ENCODE peak calls at places on chromosomes 12 and 14, in seven cellular contexts. Q is left lung, G is non-pigmented ciliary epithelial cell, O is body of pancreas, P is NCI-H1105 treated with DMSO at 0.1 percent for 48 hours, K is NCI-H524, B is T-helper 2 cell. X is an unnamed sample.

GRCh38 chr14:22850944-22851790 is 14.8 kb downstream of the MMP14 start:
- DNase-seq in Q (peak; percentile 78), G (peak; percentile 81), O (peak; percentile 92), P (no peak), K (no peak), B (no peak), X (no peak)

GRCh38 chr14:53038629-53039028 is 87.8 kb upstream of the FERMT2 start:
- DNase-seq in Q (no peak), G (no peak), O (no peak), P (no peak), K (no peak), B (no peak), X (no peak)

GRCh38 chr14:82354126-82354525 is 820.5 kb upstream of the SEL1L start:
- DNase-seq in Q (no peak), G (no peak), O (no peak), P (no peak), K (no peak), B (no peak), X (no peak)

GRCh38 chr14:100263141-100263540 is 24.2 kb downstream of the YY1 start:
- DNase-seq in Q (no peak), G (no peak), O (no peak), P (no peak), K (no peak), B (no peak), X (no peak)

GRCh38 chr12:25570418-25570817 is 17.3 kb upstream of the LMNTD1 start:
- DNase-seq in Q (no peak), G (no peak), O (no peak), P (no peak), K (no peak), B (no peak), X (no peak)

GRCh38 chr14:26863736-26864135 is 265.9 kb upstream of the NOVA1 start:
- DNase-seq in Q (no peak), G (no peak), O (no peak), P (no peak), K (no peak), B (no peak), X (no peak)

GRCh38 chr12:110046451-110047187 is 1.7 kb downstream of the C12orf76 start:
- DNase-seq in Q (no peak), G (no peak), O (no peak), P (no peak), K (no peak), B (no peak), X (no peak)

GRCh38 chr14:60287452-60287851 is 38.4 kb downstream of the PPM1A start:
- DNase-seq in Q (no peak), G (no peak), O (no peak), P (no peak), K (no peak), B (no peak), X (no peak)

GRCh38 chr14:71103662-71104484 is 196.6 kb downstream of the PCNX1 start:
- DNase-seq in Q (no peak), G (peak; percentile 38), O (peak; percentile 33), P (peak; percentile 51), K (peak; percentile 80), B (peak; percentile 9), X (peak; percentile 85)

GRCh38 chr12:88638388-88638787 is 58.1 kb upstream of the KITLG start:
- DNase-seq in Q (no peak), G (no peak), O (no peak), P (no peak), K (no peak), B (no peak), X (no peak)

GRCh38 chr12:58584885-58585284 is 335.4 kb downstream of the LRIG3 start:
- DNase-seq in Q (no peak), G (no peak), O (no peak), P (no peak), K (peak; percentile 88), B (no peak), X (peak; percentile 43)

GRCh38 chr12:69066420-69067373 is 133.7 kb upstream of the CPM start:
- DNase-seq in Q (no peak), G (no peak), O (no peak), P (no peak), K (peak; percentile 39), B (no peak), X (no peak)

GRCh38 chr12:11762723-11763326 is 113.4 kb downstream of the ETV6 start:
- DNase-seq in Q (no peak), G (no peak), O (no peak), P (no peak), K (no peak), B (no peak), X (no peak)

GRCh38 chr12:96049096-96049495 is 13.7 kb upstream of the LTA4H start:
- DNase-seq in Q (no peak), G (no peak), O (no peak), P (no peak), K (no peak), B (no peak), X (no peak)

GRCh38 chr12:72574138-72574537 is 302.0 kb downstream of the TRHDE start:
- DNase-seq in Q (no peak), G (no peak), O (no peak), P (no peak), K (no peak), B (no peak), X (no peak)

GRCh38 chr12:106585862-106586534 is 3.2 kb downstream of the RFX4 start:
- DNase-seq in Q (no peak), G (no peak), O (no peak), P (peak; percentile 65), K (peak; percentile 63), B (no peak), X (no peak)

GRCh38 chr12:121530600-121531355 is 50.0 kb downstream of the KDM2B start:
- DNase-seq in Q (peak; percentile 84), G (peak; percentile 45), O (peak; percentile 74), P (no peak), K (no peak), B (peak; percentile 67), X (no peak)

GRCh38 chr12:98483621-98484455 is 31.6 kb upstream of the TMPO start:
- DNase-seq in Q (no peak), G (no peak), O (peak; percentile 95), P (no peak), K (no peak), B (no peak), X (no peak)

GRCh38 chr14:63677891-63678379 is 36.3 kb upstream of the WDR89 start:
- DNase-seq in Q (no peak), G (no peak), O (no peak), P (no peak), K (no peak), B (no peak), X (no peak)

GRCh38 chr14:105498430-105499255 is 7.6 kb downstream of the TEDC1 start:
- DNase-seq in Q (peak; percentile 20), G (no peak), O (no peak), P (no peak), K (no peak), B (no peak), X (no peak)

GRCh38 chr14:33475623-33476022 is 475.3 kb downstream of the EGLN3 start:
- DNase-seq in Q (no peak), G (peak; percentile 15), O (peak; percentile 13), P (peak; percentile 74), K (peak; percentile 83), B (no peak), X (peak; percentile 49)

GRCh38 chr12:51926718-51927117 is 19.4 kb downstream of the ACVRL1 start:
- DNase-seq in Q (no peak), G (no peak), O (peak; percentile 68), P (no peak), K (peak; percentile 33), B (no peak), X (no peak)

GRCh38 chr14:95134304-95134933 is 22.9 kb downstream of the DICER1 start:
- DNase-seq in Q (no peak), G (no peak), O (no peak), P (no peak), K (no peak), B (no peak), X (no peak)

GRCh38 chr14:102182190-102182589 is 42.5 kb downstream of the WDR20 start:
- DNase-seq in Q (no peak), G (peak; percentile 30), O (no peak), P (no peak), K (no peak), B (no peak), X (no peak)

GRCh38 chr12:53100466-53101151 is 2.7 kb upstream of the SOAT2 start:
- DNase-seq in Q (no peak), G (no peak), O (no peak), P (no peak), K (no peak), B (no peak), X (no peak)

GRCh38 chr12:38543151-38543550 is 226.6 kb downstream of the ALG10B start:
- DNase-seq in Q (peak; percentile 69), G (no peak), O (no peak), P (no peak), K (no peak), B (no peak), X (no peak)

GRCh38 chr12:69881771-69882170 is 56.7 kb downstream of the MYRFL start:
- DNase-seq in Q (no peak), G (no peak), O (no peak), P (no peak), K (peak; percentile 89), B (no peak), X (peak; percentile 80)

GRCh38 chr12:112061127-112061526 is 47.5 kb downstream of the NAA25 start:
- DNase-seq in Q (no peak), G (no peak), O (no peak), P (no peak), K (no peak), B (no peak), X (no peak)

GRCh38 chr14:100440207-100440631 is 117.1 kb downstream of the SLC25A47 start:
- DNase-seq in Q (peak; percentile 68), G (no peak), O (peak; percentile 82), P (peak; percentile 85), K (peak; percentile 89), B (peak; percentile 2), X (peak; percentile 96)

GRCh38 chr12:63163542-63163941 is 12.5 kb upstream of the AVPR1A start:
- DNase-seq in Q (no peak), G (peak; percentile 8), O (no peak), P (no peak), K (no peak), B (no peak), X (no peak)

GRCh38 chr12:105658389-105658788 is 327.9 kb downstream of the C12orf75 start:
- DNase-seq in Q (no peak), G (no peak), O (no peak), P (no peak), K (no peak), B (no peak), X (no peak)

GRCh38 chr12:74538491-74539258 is 1.0 kb downstream of the ATXN7L3B start:
- DNase-seq in Q (no peak), G (no peak), O (no peak), P (no peak), K (peak; percentile 19), B (peak; percentile 29), X (no peak)

GRCh38 chr12:110591508-110592051 is 8.5 kb upstream of the PPTC7 start:
- DNase-seq in Q (peak; percentile 48), G (no peak), O (no peak), P (peak; percentile 57), K (no peak), B (no peak), X (no peak)

GRCh38 chr12:123044351-123044750 is 63.9 kb downstream of the ARL6IP4 start:
- DNase-seq in Q (no peak), G (no peak), O (no peak), P (no peak), K (no peak), B (no peak), X (no peak)

GRCh38 chr14:104968541-104969401 is 9.4 kb downstream of the AHNAK2 start:
- DNase-seq in Q (no peak), G (no peak), O (peak; percentile 31), P (no peak), K (peak; percentile 66), B (no peak), X (no peak)

GRCh38 chr12:26825459-26826016 is 7.5 kb downstream of the ITPR2 start:
- DNase-seq in Q (no peak), G (no peak), O (no peak), P (no peak), K (no peak), B (no peak), X (no peak)

GRCh38 chr12:69274861-69275260 is 35.5 kb downstream of the CPSF6 start:
- DNase-seq in Q (no peak), G (no peak), O (no peak), P (no peak), K (no peak), B (no peak), X (no peak)

GRCh38 chr12:14695685-14696084 is 714 bp downstream of the GUCY2C start:
- DNase-seq in Q (no peak), G (no peak), O (no peak), P (no peak), K (no peak), B (no peak), X (no peak)

X was measured in NCI-H1694.